ENCODE peak calls at places on chromosomes 5 and 9, in six cellular contexts. Q is stimulated activated CD8-positive, alpha-beta memory T cell treated with anti-CD3 and anti-CD28 coated beads, Interleukin-4, amount 100 ng/mL, for 4 hours; W is stimulated activated CD4-positive, alpha-beta T cell treated with anti-CD3 and anti-CD28 coated beads, Interleukin-2, amount 100 ng/mL, for 48 hours; U is IMR-90; G is HEK293T; B is psoas muscle. K is an unnamed sample.

GRCh38 chr5:135251099-135251498 is 147.9 kb downstream of the MACROH2A1 start:
- DNase-seq in Q (no peak), W (no peak), U (no peak), G (no peak), B (no peak), K (no peak)

GRCh38 chr9:2621678-2622360 is at the start of gene VLDLR:
- DNase-seq in Q (no peak), W (peak), U (peak), G (peak), B (no peak), K (peak)

GRCh38 chr5:172140120-172140519 is 47.9 kb downstream of the STK10 start:
- DNase-seq in Q (no peak), W (no peak), U (no peak), G (no peak), B (no peak), K (no peak)

GRCh38 chr9:89877051-89878002 is 272.5 kb downstream of the GADD45G start:
- DNase-seq in Q (no peak), W (no peak), U (no peak), G (no peak), B (no peak), K (no peak)

GRCh38 chr5:95241635-95242034 is 43.3 kb downstream of the MCTP1 start:
- DNase-seq in Q (no peak), W (no peak), U (no peak), G (no peak), B (no peak), K (no peak)

GRCh38 chr9:130156672-130157071 is 15.5 kb upstream of the NCS1 start:
- DNase-seq in Q (no peak), W (no peak), U (no peak), G (no peak), B (no peak), K (no peak)

GRCh38 chr9:121187681-121188305 is 13.9 kb downstream of the RAB14 start:
- DNase-seq in Q (no peak), W (no peak), U (peak), G (no peak), B (no peak), K (no peak)

GRCh38 chr5:108375768-108376167 is 6.1 kb downstream of the FBXL17 start:
- DNase-seq in Q (no peak), W (no peak), U (no peak), G (no peak), B (no peak), K (no peak)

GRCh38 chr9:8613346-8613825 is 813.8 kb upstream of the DMAC1 start:
- DNase-seq in Q (no peak), W (no peak), U (no peak), G (no peak), B (no peak), K (no peak)

GRCh38 chr5:119418782-119419101 is 33.6 kb upstream of the HSD17B4 start:
- DNase-seq in Q (no peak), W (no peak), U (no peak), G (no peak), B (no peak), K (no peak)

GRCh38 chr9:134218230-134218629 is 53.9 kb upstream of the RNU6ATAC start:
- DNase-seq in Q (no peak), W (no peak), U (no peak), G (no peak), B (peak), K (no peak)

GRCh38 chr5:171242521-171242920 is 66.5 kb upstream of the TLX3 start:
- DNase-seq in Q (no peak), W (no peak), U (peak), G (no peak), B (no peak), K (no peak)

GRCh38 chr5:65108786-65109743 is 340.3 kb downstream of the CWC27 start:
- DNase-seq in Q (no peak), W (no peak), U (peak), G (no peak), B (no peak), K (no peak)

GRCh38 chr9:5447337-5447736 is 3.0 kb upstream of the CD274 start:
- DNase-seq in Q (no peak), W (no peak), U (no peak), G (no peak), B (no peak), K (no peak)

GRCh38 chr9:80648336-80648735 is 1041.0 kb downstream of the TLE1 start:
- DNase-seq in Q (no peak), W (no peak), U (peak), G (no peak), B (no peak), K (no peak)

GRCh38 chr9:132268725-132269352 is 85.9 kb downstream of the SETX start:
- DNase-seq in Q (peak), W (peak), U (peak), G (peak), B (peak), K (peak)

GRCh38 chr9:21255538-21256212 is 15.9 kb upstream of the IFNA14 start:
- DNase-seq in Q (no peak), W (no peak), U (no peak), G (no peak), B (no peak), K (no peak)

GRCh38 chr9:121323449-121324151 is 46.5 kb downstream of the STOM start:
- DNase-seq in Q (no peak), W (no peak), U (no peak), G (no peak), B (no peak), K (no peak)

GRCh38 chr5:56123531-56124243 is 109.4 kb downstream of the ANKRD55 start:
- DNase-seq in Q (no peak), W (no peak), U (peak), G (peak), B (peak), K (peak)

GRCh38 chr9:127574089-127574921 is 37.8 kb upstream of the STXBP1 start:
- DNase-seq in Q (no peak), W (no peak), U (no peak), G (no peak), B (no peak), K (no peak)

GRCh38 chr5:126186210-126186609 is 237.0 kb upstream of the GRAMD2B start:
- DNase-seq in Q (no peak), W (no peak), U (no peak), G (no peak), B (no peak), K (no peak)

GRCh38 chr5:34762321-34762871 is 76.6 kb upstream of the TTC23L start:
- DNase-seq in Q (no peak), W (no peak), U (peak), G (no peak), B (peak), K (no peak)

GRCh38 chr9:114282507-114282906 is 40.4 kb upstream of the ORM1 start:
- DNase-seq in Q (no peak), W (no peak), U (no peak), G (no peak), B (no peak), K (no peak)

GRCh38 chr5:133686566-133686965 is 74.2 kb upstream of the FSTL4 start:
- DNase-seq in Q (no peak), W (no peak), U (no peak), G (no peak), B (no peak), K (no peak)

GRCh38 chr9:136348691-136349090 is 14.9 kb downstream of the DNLZ start:
- DNase-seq in Q (no peak), W (no peak), U (no peak), G (no peak), B (no peak), K (no peak)

GRCh38 chr5:10671041-10672008 is 89.7 kb downstream of the DAP start:
- DNase-seq in Q (no peak), W (no peak), U (no peak), G (no peak), B (no peak), K (no peak)

GRCh38 chr9:99576002-99576401 is 245.7 kb upstream of the NR4A3 start:
- DNase-seq in Q (no peak), W (no peak), U (no peak), G (no peak), B (no peak), K (no peak)

K was measured in nephron progenitor cell.